ENCODE peak calls at places on chromosomes 12 and 14, in six cellular contexts. G, J, V, W, D and M are unnamed samples.

GRCh38 chr12:27290501-27291168 is 42.0 kb upstream of the BMAL2 start:
- ATAC-seq in J (no peak), G (no peak), D (no peak), V (no peak), W (no peak), M (no peak)

GRCh38 chr12:70719672-70720420 is 82.6 kb upstream of the PTPRB start:
- ATAC-seq in W (peak), G (peak), J (peak), V (peak), D (peak), M (peak)

GRCh38 chr14:49641697-49642129 is 6.7 kb upstream of the DNAAF2 start:
- ATAC-seq in J (peak), W (peak), G (peak), V (peak), D (peak), M (no peak)

GRCh38 chr12:68080577-68080976 is 79.0 kb downstream of the IFNG start:
- ATAC-seq in D (no peak), W (no peak), V (no peak), J (no peak), G (no peak), M (no peak)

GRCh38 chr12:2642176-2642892 is 152.4 kb upstream of the FKBP4 start:
- ATAC-seq in D (no peak), V (no peak), W (no peak), G (no peak), J (no peak), M (no peak)

GRCh38 chr14:99224948-99225347 is 47.0 kb downstream of the BCL11B start:
- ATAC-seq in G (no peak), W (no peak), J (no peak), V (no peak), D (no peak), M (no peak)

GRCh38 chr14:50394713-50395112 is 2.0 kb downstream of the CDKL1 start:
- ATAC-seq in W (no peak), J (no peak), V (no peak), D (no peak), G (no peak), M (no peak)

GRCh38 chr14:34036319-34036761 is 85.5 kb upstream of the EGLN3 start:
- ATAC-seq in W (peak), D (peak), V (no peak), J (peak), G (no peak), M (no peak)

GRCh38 chr12:95836630-95837239 is 22.0 kb upstream of the SNRPF start:
- ATAC-seq in W (peak), D (peak), V (peak), J (peak), G (peak), M (no peak)

GRCh38 chr12:77324763-77325468 is 259.5 kb upstream of the E2F7 start:
- ATAC-seq in V (peak), J (peak), G (peak), D (peak), W (peak), M (peak)

GRCh38 chr14:61662001-61662400 is 33.3 kb upstream of the HIF1A start:
- ATAC-seq in G (peak), J (peak), D (no peak), V (peak), W (no peak), M (no peak)

GRCh38 chr14:75531256-75531655 is 9.0 kb downstream of the BATF start:
- ATAC-seq in W (no peak), G (no peak), V (no peak), J (no peak), D (no peak), M (no peak)

GRCh38 chr12:123278150-123278627 is 6.5 kb upstream of the CDK2AP1 start:
- ATAC-seq in D (peak), G (no peak), J (peak), V (no peak), W (peak), M (no peak)

GRCh38 chr12:19031032-19031431 is 98.5 kb upstream of the PLEKHA5 start:
- ATAC-seq in D (no peak), J (peak), V (peak), G (peak), W (peak), M (peak)

GRCh38 chr14:21729703-21730212 is 56.1 kb upstream of the OR4E1 start:
- ATAC-seq in D (no peak), G (no peak), J (no peak), W (no peak), V (no peak), M (no peak)